ENCODE peak calls at places on chromosomes 16 and 17, in nine cellular contexts. O, S, G, R, M, X, K, A and B are unnamed samples. For H3K9me3, the result is how much of the 10 kb centered on the place peaks cover.

GRCh38 chr17:81427446-81428120 is 32.3 kb downstream of the BAHCC1 start:
- DNase-seq in O (no peak), S (no peak), G (no peak), R (peak), M (no peak), X (no peak), K (peak), A (no peak), B (no peak)

GRCh38 chr17:72122668-72123495 is 2.1 kb downstream of the SOX9 start:
- DNase-seq in O (no peak), S (peak), G (no peak), R (peak), M (peak), X (no peak), K (peak), A (no peak), B (no peak)

GRCh38 chr17:38341035-38341721 is 2.6 kb downstream of the GPR179 start:
- DNase-seq in O (no peak), S (no peak), G (no peak), R (peak), M (no peak), X (no peak), K (peak), A (no peak), B (no peak)

GRCh38 chr17:68433911-68434503 is 23.3 kb downstream of the WIPI1 start:
- DNase-seq in O (no peak), S (no peak), G (no peak), R (no peak), M (no peak), X (no peak), K (no peak), A (no peak), B (no peak)

GRCh38 chr17:72998343-72998742 is 94.1 kb downstream of the SLC39A11 start:
- DNase-seq in O (no peak), S (no peak), G (no peak), R (no peak), M (no peak), X (no peak), K (no peak), A (no peak), B (no peak)

GRCh38 chr16:73219176-73219575 is 171.2 kb upstream of the ZFHX3 start:
- DNase-seq in O (no peak), S (no peak), G (no peak), R (no peak), M (no peak), X (no peak), K (no peak), A (no peak), B (no peak)

GRCh38 chr16:26491962-26492361 is 574.8 kb upstream of the C16orf82 start:
- DNase-seq in O (no peak), S (no peak), G (no peak), R (no peak), M (no peak), X (no peak), K (no peak), A (no peak), B (no peak)

GRCh38 chr17:48555616-48556533 is 11.0 kb upstream of the HOXB2 start:
- DNase-seq in O (no peak), S (peak), G (no peak), R (peak), M (peak), X (no peak), K (no peak), A (peak), B (no peak)

GRCh38 chr16:69182730-69183416 is 4.1 kb upstream of the SNTB2 start:
- DNase-seq in O (no peak), S (peak), G (no peak), R (no peak), M (no peak), X (no peak), K (no peak), A (no peak), B (no peak)

GRCh38 chr17:6547336-6547735 is 9.0 kb downstream of the PITPNM3 start:
- DNase-seq in O (no peak), S (no peak), G (no peak), R (no peak), M (no peak), X (no peak), K (no peak), A (no peak), B (no peak)

GRCh38 chr16:81185416-81185815 is 53.1 kb upstream of the BCO1 start:
- DNase-seq in O (no peak), S (no peak), G (no peak), R (no peak), M (no peak), X (no peak), K (no peak), A (no peak), B (no peak)

GRCh38 chr16:30948956-30949654 is at the start of gene ORAI3:
- DNase-seq in O (no peak), S (peak), G (no peak), R (peak), M (peak), X (peak), K (peak), A (peak), B (peak)

GRCh38 chr17:80678621-80679020 is 134.0 kb downstream of the RPTOR start:
- DNase-seq in O (no peak), S (peak), G (no peak), R (peak), M (peak), X (no peak), K (no peak), A (no peak), B (peak)

GRCh38 chr17:75078097-75079022 is 9.4 kb upstream of the SLC16A5 start:
- DNase-seq in O (no peak), S (peak), G (peak), R (no peak), M (peak), X (no peak), K (no peak), A (peak), B (no peak)

GRCh38 chr16:2701272-2701671 is 18.8 kb downstream of the PRSS27 start:
- DNase-seq in O (no peak), S (no peak), G (no peak), R (no peak), M (no peak), X (no peak), K (no peak), A (no peak), B (no peak)
- H3K9me3 ChIP-seq in O (under half), S (under half), G (under half), R (under half), M (under half), X (under half), K (under half), A (under half), B (under half)

DNA sequence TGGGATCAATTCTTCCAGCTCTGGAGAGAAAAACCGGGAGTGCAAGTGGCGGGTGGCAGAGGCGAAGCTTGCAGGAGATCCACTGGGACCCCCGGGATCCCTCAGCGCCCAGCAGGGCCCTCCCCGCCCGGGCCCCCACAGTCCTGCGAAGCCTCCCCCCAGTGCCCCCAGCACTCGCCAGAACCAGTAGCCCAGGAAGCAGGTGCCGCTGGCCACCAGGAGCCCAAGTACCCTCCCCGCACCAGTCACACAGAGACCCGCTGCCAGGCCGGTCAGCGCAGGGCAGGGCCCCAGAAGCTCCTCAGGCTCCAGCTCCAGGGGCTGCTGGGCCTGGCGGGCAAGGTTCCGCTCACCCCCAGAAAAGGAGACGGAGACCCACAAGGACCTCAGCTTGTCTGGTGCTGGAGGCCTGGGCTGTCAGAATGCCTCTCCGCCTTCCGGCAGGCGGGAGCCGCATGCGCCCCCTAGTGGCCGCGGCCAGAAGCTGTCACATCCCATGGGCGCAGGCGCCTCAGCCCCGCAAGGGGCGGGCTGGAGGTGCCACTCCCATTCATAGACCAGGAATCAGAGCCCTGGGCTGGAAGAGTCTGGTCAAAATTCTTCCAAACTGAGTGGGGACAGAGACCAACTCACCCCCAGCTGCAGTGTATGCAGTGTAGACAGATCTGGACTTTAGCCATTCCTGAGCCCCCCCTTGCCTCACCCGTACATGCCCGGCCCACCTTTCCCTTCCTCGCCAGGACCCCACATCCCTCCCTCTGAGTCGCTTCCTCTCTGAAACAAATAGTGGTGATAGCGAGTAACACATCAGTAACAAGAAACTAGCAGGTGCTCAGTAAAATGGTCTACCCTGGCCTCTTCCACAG is 1002.3 kb downstream of the KCNJ18 start:
- DNase-seq in O (no peak), S (no peak), G (no peak), R (no peak), M (no peak), X (no peak), K (peak), A (peak), B (no peak)
- H3K9me3 ChIP-seq in O (under half), S (under half), G (under half), R (under half), M (under half), X (under half), K (under half), A (under half), B (under half)

GRCh38 chr17:52606590-52606989 is 448.1 kb upstream of the CA10 start:
- DNase-seq in O (no peak), S (no peak), G (no peak), R (no peak), M (no peak), X (no peak), K (no peak), A (no peak), B (no peak)

GRCh38 chr17:52606098-52606497 is 447.6 kb upstream of the CA10 start:
- DNase-seq in O (no peak), S (peak), G (no peak), R (no peak), M (peak), X (no peak), K (no peak), A (no peak), B (no peak)

GRCh38 chr17:52604105-52604504 is 445.6 kb upstream of the CA10 start:
- DNase-seq in O (no peak), S (no peak), G (no peak), R (no peak), M (no peak), X (no peak), K (no peak), A (no peak), B (no peak)
- H3K9me3 ChIP-seq in O (under half), S (under half), G (under half), R (under half), M (under half), X (under half), K (under half), A (under half), B (under half)

DNA sequence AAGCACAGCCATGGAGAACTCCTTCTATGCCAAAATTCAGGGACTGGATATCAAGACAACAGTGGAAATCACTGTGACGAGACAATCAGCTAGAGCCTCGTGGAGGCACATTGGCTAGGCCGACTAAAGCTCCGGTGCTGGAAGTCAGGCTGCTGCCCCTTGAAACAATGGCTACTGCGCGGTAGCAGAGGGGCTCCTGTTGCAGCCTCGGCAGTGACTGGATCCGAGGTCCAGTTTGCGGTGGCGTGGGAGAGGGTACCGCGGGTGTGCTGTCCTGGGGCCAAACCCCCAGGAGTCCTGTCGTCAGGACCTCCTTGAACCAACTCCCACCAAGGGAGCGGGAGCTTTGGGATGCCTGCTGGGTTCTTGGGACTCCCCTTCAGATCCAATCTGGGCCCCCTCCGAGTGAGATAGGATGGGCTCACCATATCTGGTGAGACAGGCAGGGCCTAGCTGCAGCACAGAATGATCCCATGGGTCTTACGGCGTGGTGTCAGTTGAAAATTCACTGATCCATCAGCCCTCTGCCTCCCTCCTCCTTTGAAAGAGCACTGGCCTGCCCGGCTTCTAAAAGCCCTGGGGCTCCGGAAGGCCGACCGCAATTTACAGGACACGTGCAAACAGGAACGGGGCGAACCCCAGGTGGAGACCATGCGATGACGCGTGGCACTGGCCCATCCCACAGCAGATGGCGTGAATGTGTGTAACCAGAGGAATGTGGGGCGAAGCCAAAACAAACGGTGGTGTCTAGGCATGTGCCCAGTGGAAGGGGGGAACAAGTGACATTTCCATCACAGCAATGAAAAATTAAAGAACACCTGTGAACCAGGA is 15.8 kb upstream of the KCNJ18 start:
- DNase-seq in O (no peak), S (no peak), G (no peak), R (no peak), M (no peak), X (no peak), K (no peak), A (no peak), B (no peak)
- H3K9me3 ChIP-seq in O (under half), S (under half), G (under half), R (under half), M (under half), X (under half), K (under half), A (under half), B (under half)

DNA sequence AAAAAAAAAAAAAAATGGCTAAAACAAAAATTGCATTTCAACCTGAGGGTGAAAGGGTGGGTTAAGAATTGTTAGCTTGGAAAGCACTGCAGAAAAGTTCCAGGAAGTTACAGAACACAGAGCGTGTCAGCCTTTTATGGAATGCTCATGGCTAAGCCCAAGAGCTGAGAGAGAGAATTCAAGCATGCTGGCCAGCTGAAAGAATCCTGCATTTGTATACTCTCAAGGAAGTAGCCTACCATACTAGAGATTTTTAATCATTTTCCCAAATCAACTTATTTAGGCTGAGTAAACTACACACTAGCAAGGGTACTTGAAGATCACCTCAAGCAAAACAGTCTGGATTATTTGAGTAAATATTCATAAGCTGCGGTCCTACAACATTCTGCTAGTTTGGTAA is 153.9 kb downstream of the KCNJ2 start:
- DNase-seq in O (no peak), S (no peak), G (no peak), R (no peak), M (no peak), X (no peak), K (no peak), A (no peak), B (no peak)
- H3K9me3 ChIP-seq in O (under half), S (under half), G (under half), R (under half), M (under half), X (under half), K (under half), A (under half), B (under half)

GRCh38 chr16:35733278-35733965 is 2274.0 kb downstream of the TP53TG3F start:
- DNase-seq in O (no peak), S (no peak), G (no peak), R (no peak), M (no peak), X (no peak), K (no peak), A (no peak), B (no peak)

GRCh38 chr16:35734728-35735402 is 2275.5 kb downstream of the TP53TG3F start:
- DNase-seq in O (no peak), S (no peak), G (no peak), R (no peak), M (no peak), X (no peak), K (no peak), A (no peak), B (no peak)

GRCh38 chr16:35733971-35734702 is 2274.7 kb downstream of the TP53TG3F start:
- DNase-seq in O (no peak), S (no peak), G (no peak), R (no peak), M (no peak), X (no peak), K (no peak), A (no peak), B (no peak)

GRCh38 chr16:35735403-35736251 is 2276.2 kb downstream of the TP53TG3F start:
- DNase-seq in O (no peak), S (no peak), G (no peak), R (no peak), M (no peak), X (no peak), K (no peak), A (no peak), B (no peak)

GRCh38 chr16:35737076-35737475 is 2277.7 kb downstream of the TP53TG3F start:
- DNase-seq in O (no peak), S (no peak), G (no peak), R (no peak), M (no peak), X (no peak), K (no peak), A (no peak), B (no peak)
- H3K9me3 ChIP-seq in O (under half), S (under half), G (under half), R (under half), M (under half), X (under half), K (under half), A (under half), B (half or more)

GRCh38 chr16:71537643-71538042 is 11.4 kb downstream of the CHST4 start:
- DNase-seq in O (no peak), S (peak), G (peak), R (peak), M (peak), X (peak), K (peak), A (peak), B (peak)

GRCh38 chr16:71542377-71542776 is 16.2 kb downstream of the CHST4 start:
- DNase-seq in O (peak), S (peak), G (peak), R (peak), M (no peak), X (peak), K (peak), A (peak), B (peak)

GRCh38 chr16:71536752-71537499 is 10.7 kb downstream of the CHST4 start:
- DNase-seq in O (no peak), S (no peak), G (no peak), R (no peak), M (no peak), X (no peak), K (no peak), A (no peak), B (no peak)
- H3K9me3 ChIP-seq in O (under half), S (under half), G (under half), R (under half), M (under half), X (under half), K (under half), A (under half), B (under half)

GRCh38 chr17:22463110-22463850 is 771.0 kb downstream of the KCNJ18 start:
- DNase-seq in O (no peak), S (no peak), G (no peak), R (no peak), M (no peak), X (no peak), K (no peak), A (no peak), B (no peak)
- H3K9me3 ChIP-seq in O (under half), S (under half), G (under half), R (under half), M (under half), X (under half), K (under half), A (under half), B (under half)

DNA sequence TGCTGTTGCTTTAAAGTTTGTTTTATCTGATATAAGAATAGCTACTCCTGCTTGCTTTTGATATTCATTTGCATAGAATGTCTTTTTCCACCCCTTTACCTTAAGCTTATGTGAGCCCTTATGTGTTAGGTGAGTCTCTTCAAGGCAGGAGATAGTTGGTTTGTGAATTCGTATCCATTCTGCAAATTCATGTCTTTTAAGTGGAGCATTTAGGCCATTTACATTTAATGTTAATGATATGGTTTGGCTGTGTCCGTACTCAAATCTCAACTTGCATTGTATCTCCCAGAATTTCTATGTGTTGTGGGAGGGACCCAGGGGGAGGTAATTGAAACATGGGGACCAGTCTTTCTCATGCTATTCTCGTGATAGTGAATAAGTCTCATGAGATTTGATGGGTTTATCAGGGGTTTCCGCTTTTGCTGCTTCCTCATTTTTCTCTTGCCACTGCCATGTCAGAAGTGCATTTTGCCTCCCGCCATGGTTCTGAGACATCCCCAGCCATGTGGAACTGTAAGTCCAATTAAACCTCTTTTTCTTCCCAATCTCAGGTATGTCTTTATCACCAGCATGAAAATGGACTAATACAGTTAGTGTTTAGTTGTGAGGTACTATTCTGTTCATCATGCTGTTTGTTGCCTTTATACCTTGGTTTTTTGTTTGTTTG is 27.2 kb downstream of the ATF7IP2 start:
- DNase-seq in O (no peak), S (no peak), G (no peak), R (no peak), M (no peak), X (no peak), K (no peak), A (no peak), B (no peak)
- H3K9me3 ChIP-seq in O (under half), S (under half), G (under half), R (under half), M (under half), X (under half), K (under half), A (under half), B (half or more)

GRCh38 chr16:75152635-75153034 is 4.3 kb downstream of the ZFP1 start:
- DNase-seq in O (no peak), S (no peak), G (no peak), R (no peak), M (no peak), X (no peak), K (no peak), A (no peak), B (no peak)

GRCh38 chr16:75147968-75148310 is 385 bp upstream of the ZFP1 start:
- DNase-seq in O (no peak), S (no peak), G (no peak), R (no peak), M (no peak), X (no peak), K (no peak), A (no peak), B (no peak)

GRCh38 chr16:75151798-75152197 is 3.5 kb downstream of the ZFP1 start:
- DNase-seq in O (no peak), S (no peak), G (no peak), R (no peak), M (no peak), X (no peak), K (no peak), A (no peak), B (no peak)

GRCh38 chr16:75148311-75149195 is at the start of gene ZFP1:
- DNase-seq in O (peak), S (peak), G (peak), R (peak), M (peak), X (peak), K (peak), A (peak), B (peak)
- H3K9me3 ChIP-seq in O (under half), S (under half), G (under half), R (under half), M (under half), X (under half), K (under half), A (under half), B (under half)